ENCODE peak calls at places on chromosomes 2 and 18, in six cellular contexts. D is cardiac fibroblast, K is psoas muscle, Q is heart right ventricle, Y is dorsolateral prefrontal cortex, B is aorta. X is an unnamed sample.

GRCh38 chr2:222993920-222994650 is 57.9 kb upstream of the KCNE4 start:
- DNase-seq in D (peak; percentile 97), K (peak; percentile 87), Q (peak; percentile 68), Y (peak; percentile 82), B (peak; percentile 84), X (peak; percentile 79)

GRCh38 chr2:97889156-97889555 is 106.6 kb downstream of the TMEM131 start:
- DNase-seq in D (no peak), K (no peak), Q (no peak), Y (no peak), B (no peak), X (no peak)

GRCh38 chr2:3566806-3567205 is 8.3 kb upstream of the RPS7 start:
- DNase-seq in D (no peak), K (no peak), Q (no peak), Y (no peak), B (no peak), X (no peak)

GRCh38 chr2:222561817-222562424 is 94.0 kb downstream of the FARSB start:
- DNase-seq in D (peak; percentile 79), K (no peak), Q (no peak), Y (no peak), B (no peak), X (peak; percentile 83)

GRCh38 chr2:71778514-71779305 is 325.3 kb downstream of the DYSF start:
- DNase-seq in D (no peak), K (no peak), Q (no peak), Y (no peak), B (no peak), X (peak; percentile 13)

GRCh38 chr2:120989911-120990441 is 254.3 kb downstream of the GLI2 start:
- DNase-seq in D (no peak), K (no peak), Q (no peak), Y (no peak), B (peak; percentile 75), X (no peak)

GRCh38 chr2:152445791-152446201 is 110.8 kb downstream of the FMNL2 start:
- DNase-seq in D (peak; percentile 79), K (no peak), Q (no peak), Y (no peak), B (no peak), X (no peak)

GRCh38 chr2:39435254-39435653 is 1.8 kb downstream of the MAP4K3 start:
- DNase-seq in D (peak; percentile 29), K (no peak), Q (no peak), Y (peak; percentile 11), B (no peak), X (peak; percentile 45)

GRCh38 chr18:55775972-55776371 is 188.0 kb upstream of the TCF4 start:
- DNase-seq in D (no peak), K (no peak), Q (no peak), Y (no peak), B (no peak), X (no peak)

GRCh38 chr2:174951746-174952145 is 53.4 kb downstream of the CHN1 start:
- DNase-seq in D (peak; percentile 15), K (no peak), Q (no peak), Y (no peak), B (no peak), X (no peak)

GRCh38 chr2:64018715-64019082 is 529 bp downstream of the VPS54 start:
- DNase-seq in D (peak; percentile 58), K (no peak), Q (no peak), Y (no peak), B (peak; percentile 85), X (peak; percentile 72)

GRCh38 chr2:199488772-199489400 is 31.1 kb upstream of the SATB2 start:
- DNase-seq in D (peak; percentile 66), K (peak; percentile 57), Q (no peak), Y (peak; percentile 19), B (no peak), X (peak; percentile 85)

GRCh38 chr2:145185696-145186095 is 665.8 kb upstream of the ZEB2 start:
- DNase-seq in D (no peak), K (no peak), Q (no peak), Y (no peak), B (no peak), X (no peak)

DNA sequence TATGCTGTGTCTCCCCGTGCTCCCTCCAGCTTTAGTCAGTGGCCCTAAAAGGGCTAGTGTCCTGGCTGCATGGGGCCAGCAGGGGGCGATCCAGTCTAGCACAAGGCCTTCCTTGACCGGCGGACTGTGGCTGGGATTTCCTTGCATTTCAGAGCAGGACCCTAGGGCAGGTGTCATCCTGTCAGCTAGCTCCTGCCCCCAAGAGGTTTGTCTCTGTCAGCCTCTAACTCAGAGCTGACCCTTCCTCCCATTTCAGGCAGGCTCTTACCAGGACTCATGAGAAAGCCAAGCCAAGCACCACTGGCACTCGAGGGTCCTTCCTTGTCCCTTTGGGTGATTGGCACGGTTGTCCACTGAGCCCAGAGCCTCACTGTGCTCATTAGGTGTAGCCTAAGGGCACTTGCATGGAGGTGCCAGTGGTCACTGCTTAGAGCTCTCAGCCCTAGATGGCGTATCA is 140.3 kb downstream of the RPIA start:
- DNase-seq in D (peak; percentile 34), K (peak; percentile 64), Q (peak; percentile 51), Y (peak; percentile 11), B (no peak), X (peak; percentile 92)
- H3K4me3 ChIP-seq in D (no peak overlapping the region), K (no peak overlapping the region), Q (no peak overlapping the region), Y (no peak overlapping the region), B (no peak overlapping the region), X (no peak overlapping the region)

DNA sequence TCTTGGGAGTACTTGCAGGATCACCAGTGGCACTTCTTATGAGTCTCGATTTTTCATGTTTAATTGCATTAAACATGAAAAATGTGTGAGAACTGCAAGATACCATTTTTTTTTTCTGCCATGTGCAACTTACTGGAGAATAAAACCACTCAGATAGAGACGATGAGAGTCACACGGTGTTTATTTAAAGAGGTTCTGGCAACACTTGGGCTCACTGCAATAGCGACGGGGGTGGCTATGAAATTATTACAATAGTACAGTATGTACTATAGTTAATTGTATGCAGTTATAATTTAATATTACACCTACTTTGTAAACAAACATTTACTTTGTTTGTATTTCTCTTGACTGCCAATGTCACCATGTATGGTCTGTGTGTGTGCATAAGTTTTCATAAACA is 479.8 kb downstream of the NUP35 start:
- DNase-seq in D (no peak), K (no peak), Q (no peak), Y (no peak), B (no peak), X (no peak)
- H3K4me3 ChIP-seq in D (no peak overlapping the region), K (no peak overlapping the region), Q (no peak overlapping the region), Y (no peak overlapping the region), B (no peak overlapping the region), X (no peak overlapping the region)

DNA sequence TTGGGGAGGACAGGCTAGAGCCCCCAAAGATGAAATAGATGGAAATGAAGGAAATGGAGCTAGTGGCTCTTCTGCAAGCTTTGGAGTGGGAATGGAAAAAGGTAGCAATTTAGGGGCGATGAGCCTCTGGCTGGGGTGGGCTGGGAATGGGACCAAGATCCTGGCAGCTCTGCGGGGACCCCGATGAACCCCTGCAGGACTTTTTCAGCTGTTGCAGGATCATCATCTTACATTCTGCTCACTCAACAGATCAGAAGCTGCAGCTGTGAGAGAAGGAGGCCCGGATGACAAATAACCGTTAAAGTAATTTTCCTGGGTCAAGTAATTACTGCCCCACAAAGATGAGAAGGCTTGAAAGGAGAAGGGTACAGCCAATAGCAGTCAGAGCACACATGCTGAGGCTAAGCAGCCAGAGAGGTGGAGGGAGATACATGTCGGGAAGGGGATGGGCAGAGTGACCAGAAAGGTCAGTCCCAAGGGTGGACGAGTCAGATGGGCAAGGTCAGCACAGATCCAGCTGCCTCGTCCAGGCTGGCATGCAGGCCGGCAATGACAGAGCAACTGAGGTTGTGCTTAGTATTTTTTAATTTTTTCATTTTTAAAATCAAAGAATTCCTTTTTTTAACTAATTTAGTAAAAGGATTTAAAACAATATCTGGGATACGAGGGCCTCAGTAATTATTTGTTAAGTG is 245.0 kb upstream of the RAB6C start:
- DNase-seq in D (no peak), K (no peak), Q (no peak), Y (no peak), B (no peak), X (no peak)
- H3K4me3 ChIP-seq in D (no peak overlapping the region), K (no peak overlapping the region), Q (no peak overlapping the region), Y (no peak overlapping the region), B (no peak overlapping the region), X (no peak overlapping the region)

GRCh38 chr2:42567806-42568429 is 514 bp upstream of the MTA3 start:
- DNase-seq in D (peak; percentile 13), K (peak; percentile 57), Q (peak; percentile 18), Y (peak; percentile 21), B (no peak), X (peak; percentile 87)

GRCh38 chr2:42568431-42569115 is at the start of gene MTA3:
- DNase-seq in D (peak; percentile 58), K (peak; percentile 79), Q (peak; percentile 72), Y (peak; percentile 78), B (peak; percentile 91), X (peak; percentile 88)

GRCh38 chr2:42567389-42567788 is 1.0 kb upstream of the MTA3 start:
- DNase-seq in D (peak; percentile 53), K (no peak), Q (no peak), Y (no peak), B (no peak), X (no peak)

GRCh38 chr2:42566006-42566405 is 2.4 kb upstream of the MTA3 start:
- DNase-seq in D (no peak), K (no peak), Q (no peak), Y (no peak), B (no peak), X (no peak)

GRCh38 chr2:42566837-42567251 is 1.6 kb upstream of the MTA3 start:
- DNase-seq in D (no peak), K (no peak), Q (no peak), Y (no peak), B (no peak), X (no peak)
- H3K4me3 ChIP-seq in D (no peak overlapping the region), K (no peak overlapping the region), Q (no peak overlapping the region), Y (no peak overlapping the region), B (no peak overlapping the region), X (no peak overlapping the region)

DNA sequence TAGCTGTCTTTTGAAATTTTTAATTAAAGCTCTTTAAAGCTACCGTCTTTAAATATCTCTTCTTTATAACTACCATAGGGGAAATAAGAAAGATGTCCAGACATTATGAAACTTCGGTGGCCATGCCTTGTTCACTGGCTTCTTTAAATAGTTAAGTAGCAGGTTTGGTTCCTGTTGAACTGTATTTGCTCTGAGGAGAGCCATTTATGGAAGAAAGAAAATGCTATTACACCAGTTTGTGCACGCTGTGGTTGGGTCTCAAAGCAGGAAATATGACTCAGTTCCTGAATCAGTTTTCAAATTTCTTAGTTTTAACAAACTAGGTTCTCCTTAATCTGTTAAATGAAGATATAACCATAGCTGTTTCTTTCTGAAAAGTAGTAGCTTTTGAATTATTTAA is 12.2 kb downstream of the ARPC2 start:
- DNase-seq in D (peak; percentile 86), K (no peak), Q (no peak), Y (no peak), B (no peak), X (no peak)
- H3K4me3 ChIP-seq in D (no peak overlapping the region), K (no peak overlapping the region), Q (no peak overlapping the region), Y (no peak overlapping the region), B (no peak overlapping the region), X (no peak overlapping the region)

GRCh38 chr2:170817999-170818293 is 1.3 kb downstream of the GAD1 start:
- DNase-seq in D (no peak), K (no peak), Q (no peak), Y (no peak), B (peak; percentile 82), X (no peak)
- H3K4me3 ChIP-seq in D (no peak overlapping the region), K (peak overlapping the region; percentile 66), Q (peak overlapping the region; percentile 41), Y (peak overlapping the region; percentile 56), B (peak overlapping the region; percentile 82), X (peak overlapping the region; percentile 14)

GRCh38 chr18:3451989-3452749 is 2.2 kb downstream of the TGIF1 start:
- DNase-seq in D (peak; percentile 83), K (peak; percentile 65), Q (peak; percentile 47), Y (no peak), B (peak; percentile 81), X (peak; percentile 82)
- H3K4me3 ChIP-seq in D (peak overlapping the region; percentile 90), K (peak overlapping the region; percentile 97), Q (peak overlapping the region; percentile 81), Y (peak overlapping the region; percentile 86), B (peak overlapping the region; percentile 52), X (peak overlapping the region; percentile 98)

GRCh38 chr2:129827251-129827894 is 152.1 kb upstream of the RAB6C start:
- DNase-seq in D (no peak), K (no peak), Q (no peak), Y (no peak), B (no peak), X (peak; percentile 76)
- H3K4me3 ChIP-seq in D (no peak overlapping the region), K (no peak overlapping the region), Q (no peak overlapping the region), Y (no peak overlapping the region), B (no peak overlapping the region), X (no peak overlapping the region)